ENCODE peak calls at places on chromosomes 2 and 18, in nine cellular contexts. One of them, this sample, is unnamed.

GRCh38 chr2:61640406-61640805 is 102.2 kb upstream of the XPO1 start:
- DNase-seq in activated naive CD4-positive, alpha-beta T cell treated with anti-CD3 and anti-CD28 coated beads for 36 hours: no peak
- DNase-seq in omental fat pad: no peak
- DNase-seq in ascending aorta: no peak
- DNase-seq in osteocyte: no peak
- DNase-seq in AG04449: no peak
- DNase-seq in G401: no peak
- DNase-seq in lung microvascular endothelial cell: no peak
- DNase-seq in Karpas-422: no peak
- DNase-seq in this sample: no peak

GRCh38 chr2:235030126-235030525 is 78.3 kb downstream of the SH3BP4 start:
- DNase-seq in activated naive CD4-positive, alpha-beta T cell treated with anti-CD3 and anti-CD28 coated beads for 36 hours: no peak
- DNase-seq in omental fat pad: no peak
- DNase-seq in ascending aorta: no peak
- DNase-seq in osteocyte: no peak
- DNase-seq in AG04449: no peak
- DNase-seq in G401: no peak
- DNase-seq in lung microvascular endothelial cell: no peak
- DNase-seq in Karpas-422: no peak
- DNase-seq in this sample: no peak

GRCh38 chr2:231922945-231923344 is 3.3 kb downstream of the NPPC start:
- DNase-seq in activated naive CD4-positive, alpha-beta T cell treated with anti-CD3 and anti-CD28 coated beads for 36 hours: no peak
- DNase-seq in omental fat pad: no peak
- DNase-seq in ascending aorta: no peak
- DNase-seq in osteocyte: no peak
- DNase-seq in AG04449: no peak
- DNase-seq in G401: no peak
- DNase-seq in lung microvascular endothelial cell: no peak
- DNase-seq in Karpas-422: no peak
- DNase-seq in this sample: no peak

GRCh38 chr18:61589724-61590065 is 256.5 kb downstream of the CDH20 start:
- DNase-seq in activated naive CD4-positive, alpha-beta T cell treated with anti-CD3 and anti-CD28 coated beads for 36 hours: no peak
- DNase-seq in omental fat pad: no peak
- DNase-seq in ascending aorta: no peak
- DNase-seq in osteocyte: no peak
- DNase-seq in AG04449: no peak
- DNase-seq in G401: no peak
- DNase-seq in lung microvascular endothelial cell: peak
- DNase-seq in Karpas-422: no peak
- DNase-seq in this sample: no peak

GRCh38 chr2:223219872-223220621 is 168.1 kb downstream of the KCNE4 start:
- DNase-seq in activated naive CD4-positive, alpha-beta T cell treated with anti-CD3 and anti-CD28 coated beads for 36 hours: no peak
- DNase-seq in omental fat pad: no peak
- DNase-seq in ascending aorta: no peak
- DNase-seq in osteocyte: no peak
- DNase-seq in AG04449: no peak
- DNase-seq in G401: no peak
- DNase-seq in lung microvascular endothelial cell: no peak
- DNase-seq in Karpas-422: no peak
- DNase-seq in this sample: no peak

GRCh38 chr18:74857901-74858300 is 260.2 kb downstream of the ZNF407 start:
- DNase-seq in activated naive CD4-positive, alpha-beta T cell treated with anti-CD3 and anti-CD28 coated beads for 36 hours: no peak
- DNase-seq in omental fat pad: no peak
- DNase-seq in ascending aorta: no peak
- DNase-seq in osteocyte: no peak
- DNase-seq in AG04449: no peak
- DNase-seq in G401: no peak
- DNase-seq in lung microvascular endothelial cell: no peak
- DNase-seq in Karpas-422: no peak
- DNase-seq in this sample: no peak

GRCh38 chr2:148927010-148927409 is 52.0 kb downstream of the KIF5C start:
- DNase-seq in activated naive CD4-positive, alpha-beta T cell treated with anti-CD3 and anti-CD28 coated beads for 36 hours: peak
- DNase-seq in omental fat pad: no peak
- DNase-seq in ascending aorta: no peak
- DNase-seq in osteocyte: no peak
- DNase-seq in AG04449: no peak
- DNase-seq in G401: no peak
- DNase-seq in lung microvascular endothelial cell: no peak
- DNase-seq in Karpas-422: peak
- DNase-seq in this sample: no peak

GRCh38 chr2:231294578-231295362 is 96.3 kb downstream of the ARMC9 start:
- DNase-seq in activated naive CD4-positive, alpha-beta T cell treated with anti-CD3 and anti-CD28 coated beads for 36 hours: no peak
- DNase-seq in omental fat pad: no peak
- DNase-seq in ascending aorta: no peak
- DNase-seq in osteocyte: peak
- DNase-seq in AG04449: no peak
- DNase-seq in G401: no peak
- DNase-seq in lung microvascular endothelial cell: no peak
- DNase-seq in Karpas-422: no peak
- DNase-seq in this sample: no peak

GRCh38 chr2:120376101-120376500 is 30.2 kb downstream of the INHBB start:
- DNase-seq in activated naive CD4-positive, alpha-beta T cell treated with anti-CD3 and anti-CD28 coated beads for 36 hours: no peak
- DNase-seq in omental fat pad: no peak
- DNase-seq in ascending aorta: no peak
- DNase-seq in osteocyte: no peak
- DNase-seq in AG04449: no peak
- DNase-seq in G401: no peak
- DNase-seq in lung microvascular endothelial cell: no peak
- DNase-seq in Karpas-422: no peak
- DNase-seq in this sample: no peak

GRCh38 chr2:218033590-218034496 is 31.0 kb upstream of the TNS1 start:
- DNase-seq in activated naive CD4-positive, alpha-beta T cell treated with anti-CD3 and anti-CD28 coated beads for 36 hours: no peak
- DNase-seq in omental fat pad: no peak
- DNase-seq in ascending aorta: no peak
- DNase-seq in osteocyte: peak
- DNase-seq in AG04449: no peak
- DNase-seq in G401: no peak
- DNase-seq in lung microvascular endothelial cell: no peak
- DNase-seq in Karpas-422: no peak
- DNase-seq in this sample: no peak

GRCh38 chr2:147451131-147451530 is 393.7 kb upstream of the ACVR2A start:
- DNase-seq in activated naive CD4-positive, alpha-beta T cell treated with anti-CD3 and anti-CD28 coated beads for 36 hours: no peak
- DNase-seq in omental fat pad: no peak
- DNase-seq in ascending aorta: no peak
- DNase-seq in osteocyte: no peak
- DNase-seq in AG04449: no peak
- DNase-seq in G401: no peak
- DNase-seq in lung microvascular endothelial cell: no peak
- DNase-seq in Karpas-422: peak
- DNase-seq in this sample: no peak

GRCh38 chr2:239629936-239630617 is 229.3 kb upstream of the HDAC4 start:
- DNase-seq in activated naive CD4-positive, alpha-beta T cell treated with anti-CD3 and anti-CD28 coated beads for 36 hours: no peak
- DNase-seq in omental fat pad: no peak
- DNase-seq in ascending aorta: no peak
- DNase-seq in osteocyte: no peak
- DNase-seq in AG04449: no peak
- DNase-seq in G401: no peak
- DNase-seq in lung microvascular endothelial cell: no peak
- DNase-seq in Karpas-422: no peak
- DNase-seq in this sample: no peak

GRCh38 chr18:3826021-3826420 is 376.0 kb downstream of the TGIF1 start:
- DNase-seq in activated naive CD4-positive, alpha-beta T cell treated with anti-CD3 and anti-CD28 coated beads for 36 hours: no peak
- DNase-seq in omental fat pad: no peak
- DNase-seq in ascending aorta: no peak
- DNase-seq in osteocyte: no peak
- DNase-seq in AG04449: no peak
- DNase-seq in G401: no peak
- DNase-seq in lung microvascular endothelial cell: no peak
- DNase-seq in Karpas-422: no peak
- DNase-seq in this sample: no peak

GRCh38 chr2:95179451-95179850 is 13.8 kb downstream of the ZNF2 start:
- DNase-seq in activated naive CD4-positive, alpha-beta T cell treated with anti-CD3 and anti-CD28 coated beads for 36 hours: no peak
- DNase-seq in omental fat pad: no peak
- DNase-seq in ascending aorta: no peak
- DNase-seq in osteocyte: no peak
- DNase-seq in AG04449: no peak
- DNase-seq in G401: no peak
- DNase-seq in lung microvascular endothelial cell: no peak
- DNase-seq in Karpas-422: no peak
- DNase-seq in this sample: no peak

GRCh38 chr2:160918909-160919503 is 241.2 kb upstream of the TANK start:
- DNase-seq in activated naive CD4-positive, alpha-beta T cell treated with anti-CD3 and anti-CD28 coated beads for 36 hours: peak
- DNase-seq in omental fat pad: peak
- DNase-seq in ascending aorta: no peak
- DNase-seq in osteocyte: no peak
- DNase-seq in AG04449: no peak
- DNase-seq in G401: peak
- DNase-seq in lung microvascular endothelial cell: peak
- DNase-seq in Karpas-422: peak
- DNase-seq in this sample: peak

GRCh38 chr2:29015701-29016470 is 34.8 kb downstream of the TOGARAM2 start:
- DNase-seq in activated naive CD4-positive, alpha-beta T cell treated with anti-CD3 and anti-CD28 coated beads for 36 hours: no peak
- DNase-seq in omental fat pad: no peak
- DNase-seq in ascending aorta: no peak
- DNase-seq in osteocyte: no peak
- DNase-seq in AG04449: no peak
- DNase-seq in G401: no peak
- DNase-seq in lung microvascular endothelial cell: no peak
- DNase-seq in Karpas-422: no peak
- DNase-seq in this sample: no peak

GRCh38 chr2:176500921-176501320 is 231.7 kb downstream of the MTX2 start:
- DNase-seq in activated naive CD4-positive, alpha-beta T cell treated with anti-CD3 and anti-CD28 coated beads for 36 hours: no peak
- DNase-seq in omental fat pad: no peak
- DNase-seq in ascending aorta: no peak
- DNase-seq in osteocyte: no peak
- DNase-seq in AG04449: peak
- DNase-seq in G401: no peak
- DNase-seq in lung microvascular endothelial cell: no peak
- DNase-seq in Karpas-422: no peak
- DNase-seq in this sample: no peak

GRCh38 chr2:85656468-85656867 is 11.5 kb downstream of the SFTPB start:
- DNase-seq in activated naive CD4-positive, alpha-beta T cell treated with anti-CD3 and anti-CD28 coated beads for 36 hours: no peak
- DNase-seq in omental fat pad: no peak
- DNase-seq in ascending aorta: no peak
- DNase-seq in osteocyte: no peak
- DNase-seq in AG04449: no peak
- DNase-seq in G401: no peak
- DNase-seq in lung microvascular endothelial cell: no peak
- DNase-seq in Karpas-422: no peak
- DNase-seq in this sample: no peak

GRCh38 chr2:213490087-213490486 is 205.8 kb downstream of the SPAG16 start:
- DNase-seq in activated naive CD4-positive, alpha-beta T cell treated with anti-CD3 and anti-CD28 coated beads for 36 hours: no peak
- DNase-seq in omental fat pad: no peak
- DNase-seq in ascending aorta: no peak
- DNase-seq in osteocyte: no peak
- DNase-seq in AG04449: no peak
- DNase-seq in G401: no peak
- DNase-seq in lung microvascular endothelial cell: no peak
- DNase-seq in Karpas-422: no peak
- DNase-seq in this sample: peak

GRCh38 chr18:60347526-60348045 is 25.0 kb downstream of the MC4R start:
- DNase-seq in activated naive CD4-positive, alpha-beta T cell treated with anti-CD3 and anti-CD28 coated beads for 36 hours: no peak
- DNase-seq in omental fat pad: no peak
- DNase-seq in ascending aorta: no peak
- DNase-seq in osteocyte: no peak
- DNase-seq in AG04449: no peak
- DNase-seq in G401: no peak
- DNase-seq in lung microvascular endothelial cell: no peak
- DNase-seq in Karpas-422: no peak
- DNase-seq in this sample: no peak

GRCh38 chr2:119536707-119537106 is 7.5 kb upstream of the CFAP221 start:
- DNase-seq in activated naive CD4-positive, alpha-beta T cell treated with anti-CD3 and anti-CD28 coated beads for 36 hours: no peak
- DNase-seq in omental fat pad: no peak
- DNase-seq in ascending aorta: no peak
- DNase-seq in osteocyte: no peak
- DNase-seq in AG04449: no peak
- DNase-seq in G401: no peak
- DNase-seq in lung microvascular endothelial cell: no peak
- DNase-seq in Karpas-422: no peak
- DNase-seq in this sample: no peak

This sample was measured in OCI-LY7.